ENCODE peak calls at places on chromosomes 13 and 19, in four cellular contexts. One of them, this sample, is unnamed.

GRCh38 chr19:21335721-21336120 is 6.5 kb upstream of the ZNF708 start:
- DNase-seq in GM12878: no peak
- DNase-seq in K562: no peak
- DNase-seq in HepG2: no peak
- DNase-seq in this sample: no peak

GRCh38 chr13:83839158-83839557 is 43.1 kb downstream of the SLITRK1 start:
- DNase-seq in GM12878: no peak
- DNase-seq in K562: no peak
- DNase-seq in HepG2: no peak
- DNase-seq in this sample: no peak

GRCh38 chr19:32061304-32061703 is 284.1 kb upstream of the ZNF507 start:
- DNase-seq in GM12878: no peak
- DNase-seq in K562: no peak
- DNase-seq in HepG2: no peak
- DNase-seq in this sample: no peak

GRCh38 chr13:85536706-85537105 is 262.5 kb downstream of the SLITRK6 start:
- DNase-seq in GM12878: no peak
- DNase-seq in K562: no peak
- DNase-seq in HepG2: no peak
- DNase-seq in this sample: no peak

GRCh38 chr13:109196896-109197295 is 567.5 kb downstream of the MYO16 start:
- DNase-seq in GM12878: no peak
- DNase-seq in K562: peak; percentile 24
- DNase-seq in HepG2: peak; percentile 3
- DNase-seq in this sample: no peak

GRCh38 chr19:16447015-16447384 is 24.8 kb downstream of the EPS15L1 start:
- DNase-seq in GM12878: peak; percentile 70
- DNase-seq in K562: peak; percentile 80
- DNase-seq in HepG2: peak; percentile 80
- DNase-seq in this sample: no peak

GRCh38 chr13:46006688-46007452 is 45.7 kb downstream of the ZC3H13 start:
- DNase-seq in GM12878: no peak
- DNase-seq in K562: no peak
- DNase-seq in HepG2: no peak
- DNase-seq in this sample: no peak

GRCh38 chr13:102555914-102556553 is 40.8 kb upstream of the TPP2 start:
- DNase-seq in GM12878: no peak
- DNase-seq in K562: peak; percentile 32
- DNase-seq in HepG2: peak; percentile 18
- DNase-seq in this sample: no peak

GRCh38 chr19:49151339-49152217 is 3.6 kb downstream of the HRC start:
- DNase-seq in GM12878: no peak
- DNase-seq in K562: peak; percentile 97
- DNase-seq in HepG2: no peak
- DNase-seq in this sample: peak; percentile 100

GRCh38 chr13:75492389-75492788 is 10.4 kb upstream of the TBC1D4 start:
- DNase-seq in GM12878: no peak
- DNase-seq in K562: no peak
- DNase-seq in HepG2: no peak
- DNase-seq in this sample: no peak

GRCh38 chr19:39448271-39448670 is 2.9 kb downstream of the SUPT5H start:
- DNase-seq in GM12878: no peak
- DNase-seq in K562: no peak
- DNase-seq in HepG2: no peak
- DNase-seq in this sample: no peak

GRCh38 chr13:29849071-29849541 is 1.3 kb downstream of the UBL3 start:
- DNase-seq in GM12878: no peak
- DNase-seq in K562: peak; percentile 10
- DNase-seq in HepG2: peak; percentile 13
- DNase-seq in this sample: no peak

GRCh38 chr19:48372904-48373303 is 8.7 kb downstream of the SYNGR4 start:
- DNase-seq in GM12878: no peak
- DNase-seq in K562: no peak
- DNase-seq in HepG2: no peak
- DNase-seq in this sample: no peak

GRCh38 chr19:17522988-17523872 is 11.8 kb downstream of the PGLS start:
- DNase-seq in GM12878: peak; percentile 92
- DNase-seq in K562: no peak
- DNase-seq in HepG2: no peak
- DNase-seq in this sample: no peak

GRCh38 chr19:41456342-41456918 is 13.5 kb downstream of the ERICH4 start:
- DNase-seq in GM12878: no peak
- DNase-seq in K562: no peak
- DNase-seq in HepG2: no peak
- DNase-seq in this sample: no peak

GRCh38 chr19:32287811-32288227 is 57.6 kb upstream of the ZNF507 start:
- DNase-seq in GM12878: no peak
- DNase-seq in K562: peak; percentile 78
- DNase-seq in HepG2: peak; percentile 67
- DNase-seq in this sample: peak; percentile 34

GRCh38 chr13:98721825-98722510 is 30.5 kb downstream of the SLC15A1 start:
- DNase-seq in GM12878: no peak
- DNase-seq in K562: no peak
- DNase-seq in HepG2: no peak
- DNase-seq in this sample: no peak

GRCh38 chr13:51614350-51614786 is 30.1 kb downstream of the WDFY2 start:
- DNase-seq in GM12878: peak; percentile 56
- DNase-seq in K562: no peak
- DNase-seq in HepG2: no peak
- DNase-seq in this sample: no peak

GRCh38 chr19:55384576-55385235 is 614 bp upstream of the TMEM238 start:
- DNase-seq in GM12878: no peak
- DNase-seq in K562: peak; percentile 72
- DNase-seq in HepG2: no peak
- DNase-seq in this sample: peak; percentile 73

GRCh38 chr19:54154603-54155345 is 4.7 kb downstream of the LENG1 start:
- DNase-seq in GM12878: no peak
- DNase-seq in K562: no peak
- DNase-seq in HepG2: no peak
- DNase-seq in this sample: no peak

GRCh38 chr19:32351807-32352630 is 6.6 kb downstream of the ZNF507 start:
- DNase-seq in GM12878: no peak
- DNase-seq in K562: no peak
- DNase-seq in HepG2: no peak
- DNase-seq in this sample: no peak

GRCh38 chr19:15555759-15556633 is 47.7 kb downstream of the CYP4F22 start:
- DNase-seq in GM12878: peak; percentile 65
- DNase-seq in K562: peak; percentile 96
- DNase-seq in HepG2: peak; percentile 89
- DNase-seq in this sample: peak; percentile 99

GRCh38 chr13:32309312-32309711 is 5.9 kb downstream of the ZAR1L start:
- DNase-seq in GM12878: no peak
- DNase-seq in K562: no peak
- DNase-seq in HepG2: no peak
- DNase-seq in this sample: no peak
- TF ChIP-seq BRCA1 in GM12878: no peak
- TF ChIP-seq BRCA1 in K562: no peak
- TF ChIP-seq BRCA1 in HepG2: no peak
- TF ChIP-seq BRCA1 in this sample: no peak

GRCh38 chr13:113220877-113221276 is 11.5 kb downstream of the CUL4A start:
- DNase-seq in GM12878: no peak
- DNase-seq in K562: no peak
- DNase-seq in HepG2: no peak
- DNase-seq in this sample: no peak

GRCh38 chr13:113216165-113217056 is 7.0 kb downstream of the CUL4A start:
- DNase-seq in GM12878: no peak
- DNase-seq in K562: peak; percentile 79
- DNase-seq in HepG2: peak; percentile 45
- DNase-seq in this sample: no peak

GRCh38 chr13:113224486-113224885 is 15.1 kb downstream of the CUL4A start:
- DNase-seq in GM12878: no peak
- DNase-seq in K562: no peak
- DNase-seq in HepG2: no peak
- DNase-seq in this sample: no peak

GRCh38 chr13:113220141-113220598 is 10.8 kb downstream of the CUL4A start:
- DNase-seq in GM12878: no peak
- DNase-seq in K562: peak; percentile 94
- DNase-seq in HepG2: peak; percentile 84
- DNase-seq in this sample: no peak

GRCh38 chr13:113219311-113219940 is 10.0 kb downstream of the CUL4A start:
- DNase-seq in GM12878: no peak
- DNase-seq in K562: peak; percentile 71
- DNase-seq in HepG2: no peak
- DNase-seq in this sample: no peak
- TF ChIP-seq BRCA1 in GM12878: no peak
- TF ChIP-seq BRCA1 in K562: no peak
- TF ChIP-seq BRCA1 in HepG2: no peak
- TF ChIP-seq BRCA1 in this sample: no peak

GRCh38 chr13:37097008-37097579 is 8.4 kb downstream of the CSNK1A1L start:
- DNase-seq in GM12878: no peak
- DNase-seq in K562: no peak
- DNase-seq in HepG2: no peak
- DNase-seq in this sample: no peak
- TF ChIP-seq BRCA1 in GM12878: no peak
- TF ChIP-seq BRCA1 in K562: no peak
- TF ChIP-seq BRCA1 in HepG2: no peak
- TF ChIP-seq BRCA1 in this sample: no peak

DNA sequence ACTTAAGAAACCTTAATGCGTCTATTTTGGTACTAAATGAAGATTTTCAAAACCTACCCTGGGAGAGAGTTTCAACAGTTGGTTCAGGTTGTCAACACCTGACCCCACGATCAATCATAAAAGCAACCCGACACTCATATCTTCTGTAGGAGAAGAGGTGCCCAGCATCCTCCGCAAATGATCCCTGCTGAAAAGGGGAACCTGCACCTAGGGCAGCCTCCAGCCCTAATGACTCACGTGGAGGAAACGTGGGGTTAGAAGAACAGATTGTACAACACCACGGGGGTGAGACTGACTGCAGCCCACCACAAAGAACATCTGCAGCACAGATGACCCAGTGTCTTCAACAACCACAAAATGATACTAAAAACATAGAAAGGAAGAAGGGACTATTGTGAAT is 116.3 kb downstream of the RAB20 start:
- DNase-seq in GM12878: no peak
- DNase-seq in K562: no peak
- DNase-seq in HepG2: no peak
- DNase-seq in this sample: no peak
- TF ChIP-seq BRCA1 in GM12878: no peak
- TF ChIP-seq BRCA1 in K562: no peak
- TF ChIP-seq BRCA1 in HepG2: no peak
- TF ChIP-seq BRCA1 in this sample: no peak